ENCODE peak calls at places on chromosome 20, in four cellular contexts. J is right lobe of liver; P is CD8-positive, alpha-beta T cell; M is heart left ventricle. E is an unnamed sample.

GRCh38 chr20:12827796-12828406 is 180.9 kb upstream of the SPTLC3 start:
- DNase-seq in J (no peak), P (no peak), M (no peak), E (no peak)

GRCh38 chr20:2698912-2699311 is 6.3 kb downstream of the EBF4 start:
- DNase-seq in J (no peak), P (no peak), M (no peak), E (no peak)

GRCh38 chr20:39885975-39886649 is 802.9 kb downstream of the MAFB start:
- DNase-seq in J (peak; percentile 41), P (no peak), M (peak; percentile 82), E (peak; percentile 88)

GRCh38 chr20:55746723-55747122 is 258.6 kb downstream of the CBLN4 start:
- DNase-seq in J (no peak), P (no peak), M (no peak), E (no peak)

GRCh38 chr20:18312723-18313122 is 24.4 kb downstream of the ZNF133 start:
- DNase-seq in J (no peak), P (no peak), M (no peak), E (no peak)

GRCh38 chr20:51457281-51457932 is 85.1 kb downstream of the NFATC2 start:
- DNase-seq in J (no peak), P (no peak), M (peak; percentile 70), E (peak; percentile 78)

GRCh38 chr20:57876163-57876562 is 166.3 kb upstream of the PMEPA1 start:
- DNase-seq in J (no peak), P (no peak), M (no peak), E (no peak)

GRCh38 chr20:59221049-59221748 is 57.6 kb downstream of the ZNF831 start:
- DNase-seq in J (no peak), P (no peak), M (no peak), E (peak; percentile 6)

GRCh38 chr20:17287503-17287902 is 60.7 kb downstream of the PCSK2 start:
- DNase-seq in J (no peak), P (no peak), M (no peak), E (no peak)
- TF ChIP-seq CTCF in J (no peak), P (no peak), M (no peak), E (peak; percentile 15)

GRCh38 chr20:17225891-17226409 is 890 bp upstream of the PCSK2 start:
- DNase-seq in J (no peak), P (no peak), M (peak; percentile 20), E (no peak)

GRCh38 chr20:17227669-17228623 is 1.1 kb downstream of the PCSK2 start:
- DNase-seq in J (no peak), P (no peak), M (no peak), E (peak; percentile 8)

GRCh38 chr20:17227199-17227535 is 327 bp downstream of the PCSK2 start:
- DNase-seq in J (no peak), P (no peak), M (peak; percentile 18), E (peak; percentile 3)

GRCh38 chr20:17228624-17229061 is 1.8 kb downstream of the PCSK2 start:
- DNase-seq in J (peak; percentile 25), P (no peak), M (no peak), E (no peak)

DNA sequence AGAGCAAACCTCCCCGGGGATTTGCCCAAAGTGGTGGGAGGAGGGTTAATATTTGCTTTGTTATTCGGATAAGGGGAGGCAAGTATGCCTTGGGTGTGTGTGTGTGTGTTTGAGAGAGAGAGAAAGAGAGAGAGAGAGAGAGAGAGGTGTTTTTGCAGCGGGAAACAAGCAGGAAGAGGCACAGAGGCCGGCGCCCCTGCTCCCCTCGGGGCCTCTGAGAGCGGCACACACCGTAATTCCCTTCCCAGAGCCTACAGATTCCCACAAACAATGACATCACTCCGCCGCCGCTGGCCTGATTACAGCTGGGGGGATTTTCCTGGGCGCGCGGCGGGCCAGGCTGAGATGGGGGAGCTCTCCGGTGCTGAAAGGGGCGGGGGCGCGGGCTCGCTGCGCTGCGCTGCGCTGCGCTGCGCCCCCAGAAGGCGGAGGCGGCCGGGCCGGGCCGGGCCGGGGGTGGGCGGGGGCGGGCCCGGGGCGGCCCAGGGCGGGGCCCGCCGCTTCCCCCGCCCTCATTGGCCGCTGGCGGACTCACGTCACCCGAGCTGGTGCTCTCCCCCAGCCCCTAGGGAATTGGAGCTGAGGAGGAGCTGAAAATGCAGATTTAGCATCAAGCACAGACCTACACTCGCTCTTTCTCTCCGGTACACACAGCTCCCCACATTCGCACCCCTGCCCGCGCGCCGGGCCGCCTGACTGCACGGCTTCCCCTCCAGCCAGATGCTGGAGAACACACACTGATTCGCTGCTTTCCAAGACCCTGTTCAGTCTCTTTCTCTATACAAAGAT is at the start of gene PCSK2:
- DNase-seq in J (no peak), P (no peak), M (peak; percentile 32), E (peak; percentile 10)
- H3K4me3 ChIP-seq in J (no peak within 1 kb of the TSS), P (no peak within 1 kb of the TSS), M (peak within 1 kb of the TSS; percentile 17), E (peak within 1 kb of the TSS; percentile 35)

DNA sequence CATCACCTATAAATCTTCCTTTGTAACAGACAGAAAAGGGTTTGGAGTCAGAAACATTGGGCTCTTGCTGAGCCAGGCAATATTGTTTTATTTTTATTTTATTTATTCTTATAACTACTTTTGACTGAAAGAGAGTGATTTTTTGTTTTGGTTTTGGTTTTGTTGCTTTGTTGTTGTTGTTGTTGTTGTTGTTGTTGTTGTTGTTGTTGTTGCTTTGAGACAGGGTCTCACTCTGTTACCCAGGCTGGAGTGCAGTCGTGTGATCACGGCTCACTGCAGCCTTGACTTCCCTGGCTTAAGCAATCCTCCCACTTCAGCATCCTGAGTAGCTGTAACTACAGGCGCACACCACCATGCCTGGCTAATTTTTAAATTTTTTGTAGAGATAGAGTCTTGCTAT is 15.0 kb upstream of the SLC13A3 start:
- DNase-seq in J (no peak), P (no peak), M (no peak), E (no peak)
- TF ChIP-seq CTCF in J (no peak), P (no peak), M (no peak), E (no peak)

GRCh38 chr20:31718952-31719643 is 3.6 kb downstream of the BCL2L1 start:
- DNase-seq in J (no peak), P (no peak), M (no peak), E (no peak)

GRCh38 chr20:31716351-31716750 is 6.3 kb downstream of the BCL2L1 start:
- DNase-seq in J (no peak), P (no peak), M (no peak), E (peak; percentile 15)

GRCh38 chr20:31715766-31716165 is 6.9 kb downstream of the BCL2L1 start:
- DNase-seq in J (no peak), P (no peak), M (no peak), E (no peak)

GRCh38 chr20:31716818-31717477 is 5.7 kb downstream of the BCL2L1 start:
- DNase-seq in J (no peak), P (no peak), M (no peak), E (no peak)

GRCh38 chr20:31717478-31717946 is 5.2 kb downstream of the BCL2L1 start:
- DNase-seq in J (no peak), P (no peak), M (no peak), E (no peak)
- H3K4me3 ChIP-seq in J (peak overlapping the region; percentile 8), P (no peak overlapping the region), M (peak overlapping the region; percentile 1), E (no peak overlapping the region)

GRCh38 chr20:36778831-36779655 is 5.5 kb upstream of the DSN1 start:
- DNase-seq in J (no peak), P (no peak), M (no peak), E (no peak)
- TF ChIP-seq CTCF in J (no peak), P (no peak), M (no peak), E (no peak)

DNA sequence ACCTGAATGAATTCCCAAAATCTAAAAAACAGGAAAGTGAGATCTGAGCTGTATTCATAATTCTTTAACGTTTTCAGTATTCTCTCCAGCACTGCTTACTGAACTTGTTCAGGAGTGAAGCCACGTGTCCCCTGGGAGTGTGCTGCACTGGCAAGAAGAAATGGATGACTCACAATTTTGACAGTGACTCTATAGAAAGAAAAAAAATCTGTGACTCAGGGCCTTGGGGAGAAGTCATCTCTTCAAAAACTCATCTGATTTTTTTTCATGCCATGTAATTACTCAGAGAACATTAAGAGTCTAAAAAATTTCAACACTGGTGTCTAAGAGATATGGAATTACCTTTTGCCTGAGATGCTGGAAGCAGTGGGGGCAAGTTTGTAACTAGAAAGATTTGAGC is 39.7 kb downstream of the ANKEF1 start:
- DNase-seq in J (no peak), P (no peak), M (no peak), E (peak; percentile 96)
- H3K4me3 ChIP-seq in J (no peak overlapping the region), P (no peak overlapping the region), M (no peak overlapping the region), E (no peak overlapping the region)

GRCh38 chr20:64082821-64083379 is 1.3 kb downstream of the LKAAEAR1 start:
- DNase-seq in J (no peak), P (no peak), M (no peak), E (no peak)
- TF ChIP-seq CTCF in J (no peak), P (no peak), M (no peak), E (no peak)